ENCODE peak calls at places on chromosomes 2 and 18, in four cellular contexts. I is breast epithelium, F is iPS DF 6.9, S is DND-41. Y is an unnamed sample.

GRCh38 chr18:56853961-56854360 is 202.8 kb downstream of the WDR7 start:
- DNase-seq in I (no peak), F (no peak), S (no peak), Y (no peak)

GRCh38 chr2:204900910-204901309 is 355.6 kb downstream of the PARD3B start:
- DNase-seq in I (no peak), F (no peak), S (no peak), Y (no peak)

GRCh38 chr2:116264872-116265271 is 1549.6 kb upstream of the DDX18 start:
- DNase-seq in I (no peak), F (no peak), S (no peak), Y (no peak)

GRCh38 chr2:159030674-159031380 is 62.4 kb downstream of the TANC1 start:
- DNase-seq in I (no peak), F (no peak), S (no peak), Y (no peak)

GRCh38 chr2:212392048-212392447 is 146.6 kb downstream of the ERBB4 start:
- DNase-seq in I (no peak), F (no peak), S (no peak), Y (no peak)

GRCh38 chr2:111117666-111118454 is 2.9 kb upstream of the BCL2L11 start:
- DNase-seq in I (no peak), F (no peak), S (no peak), Y (peak)

GRCh38 chr2:218953366-218953954 is 6.0 kb upstream of the CDK5R2 start:
- DNase-seq in I (no peak), F (no peak), S (no peak), Y (no peak)

GRCh38 chr18:50194623-50195532 is at the start of gene MYO5B:
- DNase-seq in I (peak), F (no peak), S (no peak), Y (peak)

GRCh38 chr18:75247041-75247551 is 36.5 kb downstream of the TSHZ1 start:
- DNase-seq in I (no peak), F (no peak), S (peak), Y (no peak)

GRCh38 chr2:162301151-162301804 is 17.2 kb downstream of the IFIH1 start:
- DNase-seq in I (peak), F (no peak), S (peak), Y (peak)

GRCh38 chr2:66580343-66580954 is 145.5 kb downstream of the MEIS1 start:
- DNase-seq in I (no peak), F (no peak), S (no peak), Y (no peak)

GRCh38 chr2:159084395-159085370 is 116.2 kb downstream of the TANC1 start:
- DNase-seq in I (no peak), F (no peak), S (no peak), Y (no peak)

GRCh38 chr2:236085647-236086046 is 82.5 kb downstream of the GBX2 start:
- DNase-seq in I (no peak), F (no peak), S (no peak), Y (no peak)

GRCh38 chr2:164389411-164389810 is 231.9 kb downstream of the GRB14 start:
- DNase-seq in I (no peak), F (no peak), S (no peak), Y (no peak)

GRCh38 chr18:41449612-41450011 is 505.4 kb upstream of the PIK3C3 start:
- DNase-seq in I (no peak), F (no peak), S (no peak), Y (no peak)

GRCh38 chr18:48119204-48119603 is 188.7 kb upstream of the SMAD2 start:
- DNase-seq in I (no peak), F (no peak), S (no peak), Y (no peak)

GRCh38 chr2:164793531-164793930 is 48.1 kb downstream of the COBLL1 start:
- DNase-seq in I (no peak), F (no peak), S (no peak), Y (no peak)

GRCh38 chr2:85248741-85249524 is 78.9 kb downstream of the TGOLN2 start:
- DNase-seq in I (no peak), F (no peak), S (no peak), Y (no peak)

GRCh38 chr2:137927846-137928245 is 36.4 kb upstream of the HNMT start:
- DNase-seq in I (no peak), F (no peak), S (no peak), Y (no peak)

GRCh38 chr18:23721711-23722479 is 32.6 kb downstream of the LAMA3 start:
- DNase-seq in I (no peak), F (no peak), S (no peak), Y (no peak)

GRCh38 chr2:138744709-138745108 is 35.5 kb downstream of the NXPH2 start:
- DNase-seq in I (no peak), F (no peak), S (no peak), Y (no peak)

GRCh38 chr2:23706613-23707078 is 220.3 kb downstream of the ATAD2B start:
- DNase-seq in I (no peak), F (no peak), S (no peak), Y (no peak)

GRCh38 chr18:61402761-61403160 is 69.5 kb downstream of the CDH20 start:
- DNase-seq in I (no peak), F (no peak), S (no peak), Y (no peak)

GRCh38 chr2:134934641-134935040 is 16.0 kb downstream of the CCNT2 start:
- DNase-seq in I (no peak), F (no peak), S (no peak), Y (no peak)

GRCh38 chr2:47046271-47046670 is 108.8 kb downstream of the STPG4 start:
- DNase-seq in I (no peak), F (no peak), S (no peak), Y (no peak)

GRCh38 chr2:172836386-172837200 is 100.9 kb downstream of the RAPGEF4 start:
- DNase-seq in I (no peak), F (no peak), S (no peak), Y (no peak)

GRCh38 chr2:9261231-9261883 is 54.7 kb downstream of the ASAP2 start:
- DNase-seq in I (no peak), F (no peak), S (no peak), Y (no peak)

GRCh38 chr18:11047817-11048216 is 101.6 kb downstream of the PIEZO2 start:
- DNase-seq in I (no peak), F (no peak), S (no peak), Y (no peak)

GRCh38 chr18:78427081-78427480 is 552.5 kb upstream of the SALL3 start:
- DNase-seq in I (no peak), F (no peak), S (no peak), Y (no peak)

GRCh38 chr2:207711750-207712487 is 479 bp downstream of the CCNYL1 start:
- DNase-seq in I (peak), F (no peak), S (peak), Y (peak)

GRCh38 chr2:230798769-230799399 is 65.9 kb upstream of the ITM2C start:
- DNase-seq in I (no peak), F (no peak), S (peak), Y (peak)

GRCh38 chr2:114550895-114551793 is 108.7 kb downstream of the DPP10 start:
- DNase-seq in I (no peak), F (peak), S (peak), Y (no peak)

GRCh38 chr2:10278029-10278762 is 24.5 kb upstream of the HPCAL1 start:
- DNase-seq in I (no peak), F (no peak), S (peak), Y (no peak)

GRCh38 chr2:46480562-46480961 is 1.2 kb downstream of the TMEM247 start:
- DNase-seq in I (no peak), F (no peak), S (no peak), Y (no peak)

GRCh38 chr2:10283106-10284062 is 19.3 kb upstream of the HPCAL1 start:
- DNase-seq in I (no peak), F (no peak), S (no peak), Y (no peak)

GRCh38 chr18:8982416-8983183 is 119.9 kb upstream of the NDUFV2 start:
- DNase-seq in I (no peak), F (no peak), S (peak), Y (no peak)

GRCh38 chr18:80154293-80154692 is 45.2 kb downstream of the ADNP2 start:
- DNase-seq in I (no peak), F (peak), S (peak), Y (no peak)

GRCh38 chr2:132519566-132519965 is 103.0 kb downstream of the GPR39 start:
- DNase-seq in I (no peak), F (no peak), S (no peak), Y (no peak)

DNA sequence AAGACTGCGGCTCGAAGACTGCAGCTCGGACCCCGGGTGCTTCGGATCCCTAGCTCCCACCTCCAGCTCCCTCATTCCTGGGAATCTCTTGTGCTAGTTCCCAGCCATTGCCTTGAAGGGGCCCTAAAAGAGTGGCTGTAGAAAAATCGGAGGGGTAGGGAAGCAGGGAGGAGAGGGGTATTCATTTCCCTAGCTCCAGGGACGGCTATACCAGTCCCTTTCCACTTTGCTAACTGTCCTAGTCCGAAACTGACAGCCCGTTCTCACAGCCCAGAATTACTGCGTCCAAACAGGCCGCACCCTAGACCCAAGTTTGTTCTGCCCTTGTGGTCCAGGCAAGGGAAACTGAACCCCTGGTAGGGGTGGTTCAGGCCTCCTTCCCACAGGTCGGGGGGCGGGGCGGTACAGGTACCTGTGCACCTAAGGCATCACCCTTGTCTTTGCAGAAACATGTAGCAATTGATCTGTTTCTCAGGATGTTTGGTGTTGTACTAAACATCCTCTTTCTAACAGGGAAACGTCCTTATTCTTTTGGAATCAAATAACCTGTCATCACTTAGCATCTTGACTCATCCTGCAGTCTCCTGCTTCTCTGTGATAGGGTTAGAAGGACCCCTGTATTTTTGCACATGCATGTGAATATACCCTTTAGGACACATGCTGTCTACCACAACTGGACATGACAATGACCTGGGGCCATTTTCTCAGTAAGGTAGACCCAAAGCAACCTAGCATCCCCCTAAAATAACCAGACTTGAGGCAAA is 4.0 kb downstream of the EMX1 start:
- DNase-seq in I (no peak), F (no peak), S (no peak), Y (no peak)
- H3K4me3 ChIP-seq in I (no peak), F (no peak), S (no peak), Y (no peak)

GRCh38 chr2:233082934-233083755 is 23.0 kb downstream of the INPP5D start:
- DNase-seq in I (peak), F (no peak), S (no peak), Y (no peak)

GRCh38 chr2:233082222-233082933 is 22.2 kb downstream of the INPP5D start:
- DNase-seq in I (peak), F (no peak), S (no peak), Y (peak)

GRCh38 chr2:233085037-233085838 is 25.1 kb downstream of the INPP5D start:
- DNase-seq in I (peak), F (no peak), S (no peak), Y (no peak)

GRCh38 chr2:233084488-233084887 is 24.3 kb downstream of the INPP5D start:
- DNase-seq in I (peak), F (no peak), S (no peak), Y (peak)

DNA sequence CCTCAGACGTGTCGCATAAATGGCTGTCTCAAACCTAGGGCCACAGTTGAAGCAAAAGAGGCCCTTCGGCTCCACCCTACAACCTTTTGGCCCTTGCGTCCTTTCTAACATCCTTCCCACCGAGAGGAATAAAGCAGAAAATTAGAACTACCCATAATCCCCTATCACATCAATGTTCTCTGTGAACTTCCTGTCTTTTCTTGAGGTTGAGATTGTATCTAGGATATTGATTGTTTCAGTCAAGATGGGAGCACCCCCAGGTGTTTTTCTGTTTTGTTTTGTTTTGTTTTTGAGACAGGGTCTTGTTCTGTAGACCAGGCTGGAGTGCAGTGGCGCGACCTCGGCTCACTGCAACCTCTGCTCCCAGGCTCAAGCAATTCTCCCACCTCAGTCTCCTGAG is 23.6 kb downstream of the INPP5D start:
- DNase-seq in I (no peak), F (no peak), S (no peak), Y (no peak)
- H3K4me3 ChIP-seq in I (no peak), F (no peak), S (no peak), Y (peak)

GRCh38 chr2:20582600-20583221 is 68.2 kb downstream of the HS1BP3 start:
- DNase-seq in I (no peak), F (no peak), S (no peak), Y (no peak)

GRCh38 chr2:20584637-20585321 is 66.1 kb downstream of the HS1BP3 start:
- DNase-seq in I (no peak), F (peak), S (no peak), Y (no peak)

GRCh38 chr2:20585351-20585709 is 65.6 kb downstream of the HS1BP3 start:
- DNase-seq in I (no peak), F (no peak), S (no peak), Y (no peak)

GRCh38 chr2:20584045-20584636 is 66.8 kb downstream of the HS1BP3 start:
- DNase-seq in I (no peak), F (no peak), S (no peak), Y (no peak)

DNA sequence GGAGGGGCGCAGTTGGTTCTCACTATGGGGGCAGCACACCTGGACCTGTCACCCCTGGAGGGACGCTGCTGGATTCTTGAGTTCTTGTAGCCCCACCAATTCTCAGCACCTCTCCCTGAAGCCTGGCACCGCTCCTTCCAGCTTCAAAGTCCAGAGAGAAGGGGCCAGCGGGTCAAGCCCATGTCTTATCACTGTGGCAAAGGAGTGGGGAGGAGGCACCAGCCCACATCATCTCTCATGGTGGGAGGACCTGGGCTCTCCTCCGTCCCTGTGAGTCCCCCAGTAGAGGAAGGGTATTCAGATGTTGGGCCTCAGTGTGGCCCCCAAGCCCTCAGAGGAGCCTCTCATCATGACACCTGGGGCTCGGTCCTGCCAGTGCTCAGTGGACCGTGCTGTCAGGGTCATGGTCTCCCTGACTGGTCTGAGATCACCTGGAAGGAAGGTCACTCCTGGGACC is 67.4 kb downstream of the HS1BP3 start:
- DNase-seq in I (no peak), F (no peak), S (no peak), Y (no peak)
- H3K4me3 ChIP-seq in I (no peak), F (no peak), S (no peak), Y (no peak)

DNA sequence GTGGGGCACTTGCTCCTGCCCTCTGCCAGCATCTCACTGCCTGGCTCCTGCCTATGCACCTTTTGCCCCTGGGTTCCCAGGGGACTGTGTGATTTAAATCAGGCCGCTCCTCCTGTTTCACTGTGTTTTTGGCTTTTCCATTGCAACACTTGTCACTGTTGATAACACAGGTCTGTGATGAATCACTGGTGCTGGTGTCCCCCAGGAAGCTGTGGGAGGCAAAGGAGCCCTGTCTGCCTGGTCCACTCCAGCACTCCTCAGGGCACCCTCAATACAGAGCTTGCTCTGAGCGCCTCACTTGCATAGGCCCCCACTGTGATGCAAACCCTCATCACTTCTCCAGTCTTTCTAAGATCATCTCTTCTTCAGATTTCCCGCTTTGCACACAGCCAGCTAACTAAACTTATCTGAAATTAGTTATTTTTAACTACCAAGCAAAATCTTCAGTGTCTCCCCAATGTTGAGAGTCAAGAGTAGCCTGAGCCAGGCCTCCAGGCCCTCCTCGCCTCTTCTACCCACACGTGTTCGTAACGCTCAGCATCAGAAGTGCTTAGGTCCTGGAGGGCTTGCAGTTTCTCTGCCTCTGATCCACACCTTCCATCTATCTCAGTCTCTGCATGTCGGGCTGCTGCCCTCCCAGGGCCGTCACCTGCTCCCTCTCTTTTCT is 2.8 kb downstream of the TMEM18 start:
- DNase-seq in I (no peak), F (no peak), S (no peak), Y (no peak)
- H3K4me3 ChIP-seq in I (no peak), F (no peak), S (no peak), Y (no peak)

GRCh38 chr18:13616041-13616440 is 110.3 kb downstream of the FAM210A start:
- DNase-seq in I (no peak), F (no peak), S (peak), Y (no peak)
- H3K4me3 ChIP-seq in I (no peak), F (no peak), S (peak), Y (peak)

GRCh38 chr2:83071352-83071751 is 1387.7 kb downstream of the SUCLG1 start:
- DNase-seq in I (no peak), F (no peak), S (no peak), Y (no peak)
- H3K4me3 ChIP-seq in I (no peak), F (no peak), S (no peak), Y (no peak)

DNA sequence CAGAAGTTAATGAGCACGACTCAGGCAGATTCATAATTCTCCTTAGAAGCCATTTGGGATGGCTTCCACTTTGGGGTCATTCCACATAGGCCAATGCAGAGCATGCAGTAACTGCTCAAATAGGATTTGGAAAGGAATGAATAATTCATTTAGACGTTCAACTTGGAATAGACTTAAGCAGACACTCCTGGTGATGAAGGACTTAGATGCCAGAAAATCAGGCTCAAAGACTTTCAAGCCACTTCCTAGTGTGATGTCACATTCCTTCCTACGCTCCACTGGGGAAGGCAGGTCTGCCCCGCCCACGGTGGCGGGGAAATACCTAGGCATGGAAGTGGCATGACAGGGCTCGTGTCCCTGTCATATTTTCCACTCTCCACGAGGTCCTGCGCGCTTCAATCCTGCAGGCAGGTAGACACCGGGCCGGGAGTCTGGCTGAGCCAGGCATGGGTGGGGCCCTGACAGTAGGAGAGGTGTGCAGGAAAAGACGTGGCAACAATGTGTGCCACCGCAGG is at the start of gene IL1RL2:
- DNase-seq in I (peak), F (no peak), S (no peak), Y (no peak)
- H3K4me3 ChIP-seq in I (peak), F (peak), S (no peak), Y (peak)

Y was measured in CD4-positive, CD25-positive, alpha-beta regulatory T cell.